ENCODE peak calls at places on chromosomes 7 and 10, in five cellular contexts. E is hepatocyte, P is DND-41, B is Peyer's patch, D is fibroblast of the aortic adventitia. Y is an unnamed sample.

GRCh38 chr10:112689327-112689726 is 242.3 kb downstream of the VTI1A start:
- DNase-seq in P (no peak), E (peak), D (peak), B (no peak), Y (no peak)

GRCh38 chr10:70620020-70620289 is 17.4 kb upstream of the PRF1 start:
- DNase-seq in E (no peak), B (no peak), P (no peak), D (no peak), Y (no peak)

GRCh38 chr10:6507311-6507710 is 72.8 kb downstream of the PRKCQ start:
- DNase-seq in B (no peak), D (no peak), P (no peak), E (no peak), Y (no peak)

GRCh38 chr10:98576096-98576495 is 129.4 kb upstream of the HPS1 start:
- DNase-seq in D (no peak), B (no peak), E (no peak), P (no peak), Y (no peak)

GRCh38 chr7:117686311-117686935 is 186.8 kb downstream of the CTTNBP2 start:
- DNase-seq in E (no peak), P (no peak), D (no peak), B (no peak), Y (no peak)

GRCh38 chr7:1967512-1968396 is 265.0 kb downstream of the MAD1L1 start:
- DNase-seq in D (no peak), E (no peak), P (no peak), B (no peak), Y (no peak)

GRCh38 chr10:74502963-74503608 is 323.3 kb upstream of the KAT6B start:
- DNase-seq in E (no peak), P (no peak), B (no peak), D (peak), Y (no peak)

GRCh38 chr7:508461-509170 is 11.0 kb downstream of the PDGFA start:
- DNase-seq in E (no peak), P (no peak), D (no peak), B (no peak), Y (no peak)

GRCh38 chr10:112512294-112512693 is 65.3 kb downstream of the VTI1A start:
- DNase-seq in D (no peak), P (no peak), E (no peak), B (no peak), Y (no peak)

GRCh38 chr10:44936314-44936975 is 23.2 kb upstream of the RASSF4 start:
- DNase-seq in D (no peak), B (no peak), P (no peak), E (no peak), Y (no peak)

GRCh38 chr10:123380491-123381085 is 226.4 kb downstream of the BUB3 start:
- DNase-seq in D (peak), B (no peak), P (no peak), E (peak), Y (no peak)

GRCh38 chr10:3801558-3802192 is 16.7 kb upstream of the KLF6 start:
- DNase-seq in E (no peak), D (no peak), B (no peak), P (no peak), Y (no peak)

GRCh38 chr7:123431075-123431614 is 103.2 kb downstream of the IQUB start:
- DNase-seq in E (no peak), D (no peak), P (no peak), B (no peak), Y (no peak)

GRCh38 chr10:96512524-96512991 is 1.2 kb downstream of the TLL2 start:
- DNase-seq in D (peak), B (peak), P (no peak), E (peak), Y (no peak)

GRCh38 chr10:133405844-133406527 is 12.0 kb downstream of the MTG1 start:
- DNase-seq in E (no peak), D (peak), P (no peak), B (no peak), Y (no peak)

GRCh38 chr7:126718419-126718818 is 534.3 kb downstream of the GRM8 start:
- DNase-seq in B (no peak), D (no peak), P (no peak), E (no peak), Y (no peak)

GRCh38 chr7:94510582-94511456 is 1.2 kb downstream of the CASD1 start:
- DNase-seq in D (peak), B (no peak), P (peak), E (peak), Y (peak)

DNA sequence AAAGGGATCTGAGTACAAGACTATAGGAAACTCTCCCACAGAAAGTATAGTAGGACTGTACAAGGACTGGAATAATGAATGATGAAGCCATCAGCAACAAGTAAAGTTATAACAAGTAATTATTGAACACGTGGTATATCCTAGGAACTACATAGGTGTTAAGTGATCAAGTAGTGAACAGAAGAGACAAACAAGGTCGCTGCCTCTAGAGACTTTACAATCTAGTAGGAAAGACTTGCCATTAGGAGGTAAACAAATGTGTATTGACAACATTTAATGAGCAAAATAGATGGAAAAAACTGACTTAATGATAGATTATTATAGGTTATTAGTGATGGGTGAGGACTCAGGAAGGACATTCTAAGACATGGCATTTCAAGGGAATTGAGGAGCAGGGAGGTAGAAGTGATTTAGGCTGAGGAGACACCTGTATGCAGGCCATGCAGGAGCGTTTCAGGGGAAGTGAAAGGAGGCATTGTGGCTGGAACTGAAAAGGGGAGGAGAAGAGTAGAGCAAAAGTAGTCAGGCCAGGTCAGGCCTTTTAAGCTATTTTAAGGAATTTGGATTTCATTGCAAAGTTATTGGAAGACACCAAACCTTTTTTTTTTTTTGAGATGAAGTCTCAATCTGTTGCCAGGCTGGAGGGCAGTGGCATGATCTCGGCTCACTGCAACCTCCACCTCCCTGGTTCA is 8.5 kb upstream of the GLCCI1 start:
- DNase-seq in E (no peak), B (no peak), D (no peak), P (no peak), Y (no peak)
- TF ChIP-seq CTCF in E (no peak), B (no peak), D (no peak), P (no peak), Y (no peak)

GRCh38 chr7:43057151-43057550 is 55.3 kb upstream of the HECW1 start:
- DNase-seq in D (no peak), P (no peak), B (no peak), E (no peak), Y (no peak)
- H3K4me3 ChIP-seq in D (no peak), P (no peak), B (no peak), E (no peak), Y (no peak)

GRCh38 chr10:126904493-126904806 is 778 bp upstream of the DOCK1 start:
- DNase-seq in E (no peak), D (no peak), P (no peak), B (no peak), Y (no peak)

GRCh38 chr10:126903646-126904360 is 1.4 kb upstream of the DOCK1 start:
- DNase-seq in P (no peak), D (no peak), E (no peak), B (no peak), Y (no peak)

GRCh38 chr10:126898460-126898859 is 6.8 kb upstream of the DOCK1 start:
- DNase-seq in P (no peak), E (no peak), B (no peak), D (no peak), Y (no peak)

GRCh38 chr10:126904807-126905686 is at the start of gene DOCK1:
- DNase-seq in P (no peak), D (peak), B (peak), E (peak), Y (no peak)

GRCh38 chr10:126902157-126902556 is 3.1 kb upstream of the DOCK1 start:
- DNase-seq in B (no peak), D (peak), E (peak), P (no peak), Y (no peak)
- TF ChIP-seq CTCF in B (no peak), D (peak), E (no peak), P (no peak), Y (no peak)

DNA sequence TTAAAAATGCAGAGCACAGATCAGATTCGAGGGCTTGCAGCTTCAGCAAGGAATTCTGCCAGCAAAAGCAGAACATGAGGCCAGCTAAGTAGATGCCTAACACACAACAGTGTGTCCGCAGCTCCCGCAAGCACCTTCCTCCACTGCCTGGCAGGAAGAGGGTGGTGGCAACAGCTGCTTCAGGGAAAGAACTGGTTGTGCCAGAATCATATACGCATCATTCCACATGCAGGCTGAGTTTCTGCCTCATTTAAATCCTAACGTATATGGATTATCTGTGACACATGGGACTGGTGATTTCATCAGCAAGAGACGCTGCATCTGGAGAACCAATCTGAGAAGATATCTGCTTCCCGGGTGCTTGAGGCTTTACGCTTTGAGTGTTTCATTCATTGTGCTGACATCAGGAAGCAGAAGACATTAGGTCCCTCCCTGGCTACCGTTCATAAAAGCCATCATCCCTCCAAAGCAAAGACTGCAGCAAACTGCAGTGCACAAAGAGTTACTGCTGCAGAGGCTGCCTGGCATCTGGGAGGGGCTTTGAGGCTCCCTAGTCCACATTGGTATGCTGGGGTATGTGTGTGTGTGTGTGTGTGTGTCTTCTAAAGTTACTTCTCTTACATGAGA is 78.8 kb downstream of the FAM13C start:
- DNase-seq in D (no peak), P (no peak), B (no peak), E (no peak), Y (no peak)
- H3K4me3 ChIP-seq in D (no peak), P (no peak), B (no peak), E (no peak), Y (no peak)

DNA sequence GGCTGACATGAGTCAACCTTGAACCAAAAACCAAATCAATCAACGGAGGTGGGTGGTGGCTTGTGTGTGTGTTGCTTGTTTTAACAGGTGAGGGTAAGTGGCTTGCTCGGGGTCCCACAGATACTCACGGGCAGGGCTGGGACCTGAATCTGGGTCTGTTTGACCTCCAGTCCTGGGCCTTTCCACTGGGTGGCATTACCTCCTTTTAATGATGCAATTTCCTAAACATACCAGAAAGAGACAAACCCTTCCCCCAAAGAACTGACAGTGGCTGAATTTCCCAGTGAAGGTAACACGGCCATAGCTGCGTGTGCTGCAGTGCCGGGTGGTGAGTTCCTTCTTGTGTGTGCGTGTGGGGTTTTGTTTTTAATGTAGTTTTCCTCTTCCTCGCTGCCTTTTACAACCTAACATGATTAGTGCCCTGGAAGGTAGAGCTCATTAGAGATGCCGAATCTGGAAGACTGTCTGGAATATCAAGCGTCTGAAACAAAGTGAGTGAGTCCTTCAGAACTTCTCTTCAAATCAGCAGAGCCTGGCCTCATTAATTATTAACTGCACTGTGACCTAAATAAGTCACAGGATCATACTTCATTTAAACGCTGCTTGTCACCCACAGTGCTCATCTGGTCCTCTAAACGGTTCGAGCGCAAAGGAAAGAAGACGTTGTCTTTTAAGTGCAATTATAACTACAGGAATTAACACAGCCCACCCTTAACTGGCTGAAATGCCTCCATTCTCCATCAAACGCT is 166.1 kb upstream of the TCERG1L start:
- DNase-seq in E (peak), P (no peak), B (no peak), D (no peak), Y (no peak)
- TF ChIP-seq CTCF in E (peak), P (no peak), B (no peak), D (no peak), Y (no peak)